ENCODE peak calls at places on chromosomes 3 and 15, in five cellular contexts. One of them, this sample, is unnamed.
A peak's percentile ranks its signal among the peaks of the same experiment; 100 is the strongest.

GRCh38 chr15:90382305-90382704 is 5.7 kb upstream of the IQGAP1 start:
- DNase-seq in CD4-positive, CD25-positive, alpha-beta regulatory T cell: no peak
- DNase-seq in stomach: no peak
- DNase-seq in mesenchymal stem cell: no peak
- DNase-seq in fibroblast of lung: no peak
- DNase-seq in this sample: peak; percentile 44

GRCh38 chr3:186380622-186381380 is 18.8 kb upstream of the DGKG start:
- DNase-seq in CD4-positive, CD25-positive, alpha-beta regulatory T cell: no peak
- DNase-seq in fibroblast of lung: peak; percentile 34
- DNase-seq in stomach: no peak
- DNase-seq in mesenchymal stem cell: no peak
- DNase-seq in this sample: peak; percentile 53

GRCh38 chr3:143166376-143166775 is 46.8 kb downstream of the CHST2 start:
- DNase-seq in stomach: no peak
- DNase-seq in fibroblast of lung: no peak
- DNase-seq in CD4-positive, CD25-positive, alpha-beta regulatory T cell: no peak
- DNase-seq in mesenchymal stem cell: peak; percentile 78
- DNase-seq in this sample: no peak

GRCh38 chr3:16028604-16029003 is 145.9 kb upstream of the GALNT15 start:
- DNase-seq in mesenchymal stem cell: peak; percentile 52
- DNase-seq in fibroblast of lung: no peak
- DNase-seq in stomach: no peak
- DNase-seq in CD4-positive, CD25-positive, alpha-beta regulatory T cell: no peak
- DNase-seq in this sample: no peak

GRCh38 chr3:46664971-46665762 is 28.3 kb downstream of the ALS2CL start:
- DNase-seq in mesenchymal stem cell: no peak
- DNase-seq in fibroblast of lung: no peak
- DNase-seq in stomach: peak; percentile 21
- DNase-seq in CD4-positive, CD25-positive, alpha-beta regulatory T cell: no peak
- DNase-seq in this sample: no peak

GRCh38 chr3:189588061-189588817 is 43.0 kb upstream of the TP63 start:
- DNase-seq in mesenchymal stem cell: no peak
- DNase-seq in CD4-positive, CD25-positive, alpha-beta regulatory T cell: no peak
- DNase-seq in fibroblast of lung: no peak
- DNase-seq in stomach: no peak
- DNase-seq in this sample: peak; percentile 90

GRCh38 chr15:77497108-77497737 is 76.5 kb downstream of the HMG20A start:
- DNase-seq in fibroblast of lung: peak; percentile 59
- DNase-seq in mesenchymal stem cell: peak; percentile 35
- DNase-seq in CD4-positive, CD25-positive, alpha-beta regulatory T cell: no peak
- DNase-seq in stomach: peak; percentile 41
- DNase-seq in this sample: peak; percentile 46

GRCh38 chr3:160485931-160486330 is 36.3 kb upstream of the TRIM59 start:
- DNase-seq in CD4-positive, CD25-positive, alpha-beta regulatory T cell: no peak
- DNase-seq in mesenchymal stem cell: no peak
- DNase-seq in stomach: no peak
- DNase-seq in fibroblast of lung: no peak
- DNase-seq in this sample: no peak

GRCh38 chr3:173785004-173785403 is 387.5 kb downstream of the NLGN1 start:
- DNase-seq in CD4-positive, CD25-positive, alpha-beta regulatory T cell: no peak
- DNase-seq in mesenchymal stem cell: no peak
- DNase-seq in fibroblast of lung: peak; percentile 4
- DNase-seq in stomach: no peak
- DNase-seq in this sample: no peak

GRCh38 chr3:126528800-126529541 is 5.0 kb downstream of the CHST13 start:
- DNase-seq in stomach: no peak
- DNase-seq in fibroblast of lung: no peak
- DNase-seq in CD4-positive, CD25-positive, alpha-beta regulatory T cell: no peak
- DNase-seq in mesenchymal stem cell: no peak
- DNase-seq in this sample: no peak

GRCh38 chr3:31946484-31947081 is 34.5 kb downstream of the OSBPL10 start:
- DNase-seq in mesenchymal stem cell: no peak
- DNase-seq in fibroblast of lung: no peak
- DNase-seq in stomach: no peak
- DNase-seq in CD4-positive, CD25-positive, alpha-beta regulatory T cell: no peak
- DNase-seq in this sample: no peak

GRCh38 chr3:87260270-87260669 is 16.1 kb downstream of the POU1F1 start:
- DNase-seq in mesenchymal stem cell: peak; percentile 64
- DNase-seq in CD4-positive, CD25-positive, alpha-beta regulatory T cell: peak; percentile 71
- DNase-seq in stomach: peak; percentile 38
- DNase-seq in fibroblast of lung: peak; percentile 63
- DNase-seq in this sample: peak; percentile 24

GRCh38 chr15:80823995-80824394 is 44.8 kb downstream of the CEMIP start:
- DNase-seq in CD4-positive, CD25-positive, alpha-beta regulatory T cell: no peak
- DNase-seq in fibroblast of lung: no peak
- DNase-seq in mesenchymal stem cell: no peak
- DNase-seq in stomach: no peak
- DNase-seq in this sample: no peak

GRCh38 chr15:90232941-90233700 is 620 bp downstream of the CIB1 start:
- DNase-seq in fibroblast of lung: peak; percentile 41
- DNase-seq in stomach: peak; percentile 74
- DNase-seq in CD4-positive, CD25-positive, alpha-beta regulatory T cell: peak; percentile 56
- DNase-seq in mesenchymal stem cell: peak; percentile 59
- DNase-seq in this sample: peak; percentile 60

GRCh38 chr3:188262913-188263683 is 109.1 kb downstream of the LPP start:
- DNase-seq in CD4-positive, CD25-positive, alpha-beta regulatory T cell: no peak
- DNase-seq in fibroblast of lung: peak; percentile 78
- DNase-seq in mesenchymal stem cell: peak; percentile 91
- DNase-seq in stomach: no peak
- DNase-seq in this sample: no peak

GRCh38 chr15:30921781-30922371 is 18.2 kb downstream of the FAN1 start:
- DNase-seq in CD4-positive, CD25-positive, alpha-beta regulatory T cell: no peak
- DNase-seq in mesenchymal stem cell: no peak
- DNase-seq in fibroblast of lung: no peak
- DNase-seq in stomach: peak; percentile 54
- DNase-seq in this sample: no peak

GRCh38 chr3:59142581-59142980 is 92.8 kb upstream of the CFAP20DC start:
- DNase-seq in fibroblast of lung: no peak
- DNase-seq in mesenchymal stem cell: no peak
- DNase-seq in stomach: no peak
- DNase-seq in CD4-positive, CD25-positive, alpha-beta regulatory T cell: no peak
- DNase-seq in this sample: peak; percentile 79

GRCh38 chr3:196969660-196970546 is 1.3 kb upstream of the PIGZ start:
- DNase-seq in fibroblast of lung: peak; percentile 35
- DNase-seq in CD4-positive, CD25-positive, alpha-beta regulatory T cell: peak; percentile 64
- DNase-seq in stomach: peak; percentile 69
- DNase-seq in mesenchymal stem cell: peak; percentile 45
- DNase-seq in this sample: peak; percentile 33

GRCh38 chr15:40815042-40815678 is 7.9 kb upstream of the DNAJC17 start:
- DNase-seq in stomach: peak; percentile 37
- DNase-seq in mesenchymal stem cell: no peak
- DNase-seq in CD4-positive, CD25-positive, alpha-beta regulatory T cell: no peak
- DNase-seq in fibroblast of lung: peak; percentile 11
- DNase-seq in this sample: peak; percentile 9

GRCh38 chr3:58135712-58136543 is 74.8 kb downstream of the DNASE1L3 start:
- DNase-seq in mesenchymal stem cell: no peak
- DNase-seq in fibroblast of lung: peak; percentile 14
- DNase-seq in stomach: no peak
- DNase-seq in CD4-positive, CD25-positive, alpha-beta regulatory T cell: no peak
- DNase-seq in this sample: no peak

GRCh38 chr3:69879051-69879450 is 120.5 kb upstream of the SAMMSON start:
- DNase-seq in fibroblast of lung: no peak
- DNase-seq in CD4-positive, CD25-positive, alpha-beta regulatory T cell: no peak
- DNase-seq in stomach: no peak
- DNase-seq in mesenchymal stem cell: no peak
- DNase-seq in this sample: no peak

GRCh38 chr15:29631076-29632070 is 190.9 kb downstream of the TJP1 start:
- DNase-seq in stomach: no peak
- DNase-seq in CD4-positive, CD25-positive, alpha-beta regulatory T cell: no peak
- DNase-seq in mesenchymal stem cell: no peak
- DNase-seq in fibroblast of lung: no peak
- DNase-seq in this sample: no peak

GRCh38 chr15:60471314-60471713 is 7.6 kb downstream of the ICE2 start:
- DNase-seq in stomach: no peak
- DNase-seq in mesenchymal stem cell: no peak
- DNase-seq in CD4-positive, CD25-positive, alpha-beta regulatory T cell: no peak
- DNase-seq in fibroblast of lung: no peak
- DNase-seq in this sample: peak; percentile 8

GRCh38 chr3:88810455-88810854 is 297.0 kb upstream of the EPHA3 start:
- DNase-seq in fibroblast of lung: peak; percentile 69
- DNase-seq in CD4-positive, CD25-positive, alpha-beta regulatory T cell: no peak
- DNase-seq in mesenchymal stem cell: peak; percentile 31
- DNase-seq in stomach: no peak
- DNase-seq in this sample: peak; percentile 50

GRCh38 chr15:76253851-76254440 is 57.3 kb downstream of the ETFA start:
- DNase-seq in CD4-positive, CD25-positive, alpha-beta regulatory T cell: no peak
- DNase-seq in fibroblast of lung: no peak
- DNase-seq in stomach: no peak
- DNase-seq in mesenchymal stem cell: no peak
- DNase-seq in this sample: no peak

GRCh38 chr3:23112491-23112890 is 90.6 kb upstream of the UBE2E2 start:
- DNase-seq in mesenchymal stem cell: no peak
- DNase-seq in stomach: no peak
- DNase-seq in fibroblast of lung: no peak
- DNase-seq in CD4-positive, CD25-positive, alpha-beta regulatory T cell: no peak
- DNase-seq in this sample: peak; percentile 33

DNA sequence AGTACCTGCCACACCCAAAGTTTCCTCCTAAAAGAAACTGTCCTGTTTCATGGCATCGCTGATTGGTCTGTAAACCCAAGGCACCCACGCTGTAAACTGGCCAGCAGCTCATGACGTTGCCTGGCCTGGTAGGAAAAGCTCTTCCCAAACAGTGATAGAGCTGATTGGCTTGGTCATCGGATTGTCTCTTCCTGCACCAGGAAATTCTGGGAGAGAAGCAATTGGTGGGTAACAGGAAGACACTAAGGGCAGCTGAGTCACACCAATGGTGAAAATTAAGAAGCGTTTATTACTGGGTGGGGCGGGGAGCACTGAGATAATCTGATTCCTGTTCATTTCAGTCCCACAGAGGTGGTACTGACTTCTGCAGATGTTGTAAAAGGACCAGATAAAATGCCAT is 31.0 kb downstream of the KLHL6 start:
- DNase-seq in fibroblast of lung: no peak
- DNase-seq in CD4-positive, CD25-positive, alpha-beta regulatory T cell: no peak
- DNase-seq in stomach: no peak
- DNase-seq in mesenchymal stem cell: no peak
- DNase-seq in this sample: no peak
- H3K9me3 ChIP-seq in fibroblast of lung: no peaks in the 10 kb centered on the region
- H3K9me3 ChIP-seq in CD4-positive, CD25-positive, alpha-beta regulatory T cell: no peaks in the 10 kb centered on the region
- H3K9me3 ChIP-seq in stomach: no peaks in the 10 kb centered on the region
- H3K9me3 ChIP-seq in mesenchymal stem cell: no peaks in the 10 kb centered on the region
- H3K9me3 ChIP-seq in this sample: no peaks in the 10 kb centered on the region

GRCh38 chr3:128919988-128920387 is 40.6 kb downstream of the ACAD9 start:
- DNase-seq in fibroblast of lung: no peak
- DNase-seq in mesenchymal stem cell: no peak
- DNase-seq in stomach: no peak
- DNase-seq in CD4-positive, CD25-positive, alpha-beta regulatory T cell: no peak
- DNase-seq in this sample: no peak
- H3K9me3 ChIP-seq in fibroblast of lung: no peaks in the 10 kb centered on the region
- H3K9me3 ChIP-seq in mesenchymal stem cell: peaks cover 50% of the 10 kb centered on the region
- H3K9me3 ChIP-seq in stomach: peaks cover 7% of the 10 kb centered on the region
- H3K9me3 ChIP-seq in CD4-positive, CD25-positive, alpha-beta regulatory T cell: no peaks in the 10 kb centered on the region
- H3K9me3 ChIP-seq in this sample: peaks cover 26% of the 10 kb centered on the region

DNA sequence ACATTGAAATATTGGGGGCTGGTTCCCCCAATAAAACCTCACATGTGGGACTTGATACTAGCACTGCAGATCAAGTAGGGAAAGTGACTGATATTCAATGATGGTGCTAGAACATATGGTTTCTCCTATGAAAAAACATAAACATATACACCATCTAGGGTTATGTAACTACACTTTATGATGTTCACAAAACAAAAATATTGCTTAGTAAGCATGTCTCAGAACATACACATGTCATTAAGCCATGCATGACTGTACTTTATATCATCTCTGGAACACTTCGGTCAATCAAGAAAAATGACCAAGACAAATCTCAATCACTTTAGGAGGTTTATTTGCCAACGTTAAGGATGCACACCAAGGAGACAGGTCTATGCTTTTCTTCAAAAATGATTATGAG is 57.4 kb downstream of the ZNF717 start:
- DNase-seq in stomach: no peak
- DNase-seq in CD4-positive, CD25-positive, alpha-beta regulatory T cell: no peak
- DNase-seq in mesenchymal stem cell: no peak
- DNase-seq in fibroblast of lung: no peak
- DNase-seq in this sample: no peak
- H3K9me3 ChIP-seq in stomach: peaks cover 77% of the 10 kb centered on the region
- H3K9me3 ChIP-seq in CD4-positive, CD25-positive, alpha-beta regulatory T cell: peaks cover 89% of the 10 kb centered on the region
- H3K9me3 ChIP-seq in mesenchymal stem cell: peaks cover 92% of the 10 kb centered on the region
- H3K9me3 ChIP-seq in fibroblast of lung: no peaks in the 10 kb centered on the region
- H3K9me3 ChIP-seq in this sample: peaks cover 31% of the 10 kb centered on the region

GRCh38 chr3:100044369-100044768 is 69.9 kb downstream of the FILIP1L start:
- DNase-seq in fibroblast of lung: no peak
- DNase-seq in CD4-positive, CD25-positive, alpha-beta regulatory T cell: no peak
- DNase-seq in stomach: no peak
- DNase-seq in mesenchymal stem cell: no peak
- DNase-seq in this sample: no peak

GRCh38 chr3:100045696-100046095 is 68.6 kb downstream of the FILIP1L start:
- DNase-seq in CD4-positive, CD25-positive, alpha-beta regulatory T cell: no peak
- DNase-seq in stomach: no peak
- DNase-seq in fibroblast of lung: peak; percentile 99
- DNase-seq in mesenchymal stem cell: peak; percentile 100
- DNase-seq in this sample: peak; percentile 67

GRCh38 chr3:100048248-100048647 is 66.1 kb downstream of the FILIP1L start:
- DNase-seq in stomach: no peak
- DNase-seq in mesenchymal stem cell: no peak
- DNase-seq in CD4-positive, CD25-positive, alpha-beta regulatory T cell: no peak
- DNase-seq in fibroblast of lung: no peak
- DNase-seq in this sample: peak; percentile 65

GRCh38 chr3:100046986-100047385 is 67.3 kb downstream of the FILIP1L start:
- DNase-seq in mesenchymal stem cell: no peak
- DNase-seq in fibroblast of lung: no peak
- DNase-seq in stomach: no peak
- DNase-seq in CD4-positive, CD25-positive, alpha-beta regulatory T cell: no peak
- DNase-seq in this sample: no peak

DNA sequence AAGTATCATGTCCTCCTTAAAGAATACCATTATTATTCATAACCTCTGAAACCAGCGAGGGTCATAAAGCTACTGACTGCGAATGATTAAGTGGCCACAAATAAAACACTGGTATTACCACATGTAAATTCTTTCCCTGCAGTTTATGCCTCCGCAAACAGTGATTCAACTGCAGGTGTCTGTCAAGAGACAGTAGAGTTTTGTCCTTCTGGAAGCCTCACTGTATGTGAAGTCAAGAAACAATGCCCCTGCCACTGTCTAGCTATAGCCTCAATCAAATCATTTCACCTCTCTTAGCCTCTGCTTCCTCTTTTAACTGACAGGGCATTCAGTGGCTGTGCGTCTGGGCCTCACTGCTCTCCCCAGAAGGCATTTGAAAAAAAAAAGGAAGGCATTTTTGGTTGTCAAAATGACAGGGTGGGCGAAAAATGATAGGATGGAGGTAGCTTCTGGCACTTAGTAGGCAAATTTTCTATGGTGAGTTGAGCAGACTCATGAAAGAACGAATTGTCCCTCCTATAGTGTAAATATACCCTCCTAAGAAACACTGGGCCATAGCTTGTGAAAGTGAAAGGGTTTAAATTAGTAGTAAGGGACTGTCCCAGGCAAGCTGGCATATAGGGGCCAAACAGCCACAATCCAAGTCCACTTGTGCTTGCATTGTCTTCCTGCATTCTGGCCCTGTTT is 66.7 kb downstream of the FILIP1L start:
- DNase-seq in fibroblast of lung: peak; percentile 84
- DNase-seq in mesenchymal stem cell: peak; percentile 84
- DNase-seq in CD4-positive, CD25-positive, alpha-beta regulatory T cell: peak; percentile 24
- DNase-seq in stomach: no peak
- DNase-seq in this sample: peak; percentile 97
- H3K9me3 ChIP-seq in fibroblast of lung: no peaks in the 10 kb centered on the region
- H3K9me3 ChIP-seq in mesenchymal stem cell: no peaks in the 10 kb centered on the region
- H3K9me3 ChIP-seq in CD4-positive, CD25-positive, alpha-beta regulatory T cell: no peaks in the 10 kb centered on the region
- H3K9me3 ChIP-seq in stomach: no peaks in the 10 kb centered on the region
- H3K9me3 ChIP-seq in this sample: no peaks in the 10 kb centered on the region

This sample was measured in mammary epithelial cell.